ENCODE peak calls at places on chromosomes 7 and 10, in four cellular contexts. I is fibroblast of lung, G is PC-3, U is mammary epithelial cell. S is an unnamed sample.

GRCh38 chr10:110006358-110007170 is 1.2 kb upstream of the ADD3 start:
- DNase-seq in I (peak), G (no peak), U (peak), S (no peak)

GRCh38 chr10:48705407-48705938 is 20.8 kb downstream of the WDFY4 start:
- DNase-seq in I (no peak), G (no peak), U (no peak), S (no peak)

GRCh38 chr10:109931153-109931552 is 7.8 kb upstream of the XPNPEP1 start:
- DNase-seq in I (peak), G (no peak), U (no peak), S (no peak)

GRCh38 chr7:47414342-47415288 is 167.3 kb downstream of the TNS3 start:
- DNase-seq in I (no peak), G (no peak), U (no peak), S (no peak)

GRCh38 chr10:78231930-78232329 is 198.3 kb downstream of the RPS24 start:
- DNase-seq in I (peak), G (peak), U (no peak), S (no peak)

GRCh38 chr10:49290607-49291006 is 8.4 kb upstream of the C10orf71 start:
- DNase-seq in I (no peak), G (no peak), U (no peak), S (no peak)

GRCh38 chr10:102620615-102621417 is 23.5 kb upstream of the TRIM8 start:
- DNase-seq in I (peak), G (no peak), U (no peak), S (no peak)

GRCh38 chr10:93760490-93760889 is 2.8 kb downstream of the LGI1 start:
- DNase-seq in I (no peak), G (no peak), U (no peak), S (no peak)

GRCh38 chr7:150788474-150789269 is 11.5 kb downstream of the TMEM176B start:
- DNase-seq in I (no peak), G (no peak), U (no peak), S (no peak)

GRCh38 chr7:137966636-137967142 is 35.2 kb downstream of the CREB3L2 start:
- DNase-seq in I (no peak), G (no peak), U (no peak), S (no peak)

GRCh38 chr7:24757799-24758275 is 573 bp upstream of the GSDME start:
- DNase-seq in I (peak), G (peak), U (peak), S (no peak)

GRCh38 chr10:65017523-65017922 is 1496.3 kb downstream of the REEP3 start:
- DNase-seq in I (no peak), G (no peak), U (no peak), S (no peak)

GRCh38 chr10:130456616-130457015 is 320.4 kb downstream of the GLRX3 start:
- DNase-seq in I (no peak), G (no peak), U (no peak), S (no peak)

GRCh38 chr10:117311261-117311660 is 64.0 kb downstream of the PDZD8 start:
- DNase-seq in I (no peak), G (peak), U (no peak), S (no peak)

GRCh38 chr7:100220833-100221718 is 1.3 kb downstream of the PVRIG start:
- DNase-seq in I (no peak), G (no peak), U (no peak), S (no peak)

GRCh38 chr7:101817930-101818698 is 688 bp downstream of the CUX1 start:
- DNase-seq in I (peak), G (no peak), U (no peak), S (no peak)

GRCh38 chr7:101818699-101819071 is 1.3 kb downstream of the CUX1 start:
- DNase-seq in I (no peak), G (no peak), U (no peak), S (no peak)

GRCh38 chr7:101820703-101821102 is 3.3 kb downstream of the CUX1 start:
- DNase-seq in I (no peak), G (no peak), U (no peak), S (peak)

GRCh38 chr7:101819913-101820522 is 2.6 kb downstream of the CUX1 start:
- DNase-seq in I (no peak), G (no peak), U (peak), S (no peak)

DNA sequence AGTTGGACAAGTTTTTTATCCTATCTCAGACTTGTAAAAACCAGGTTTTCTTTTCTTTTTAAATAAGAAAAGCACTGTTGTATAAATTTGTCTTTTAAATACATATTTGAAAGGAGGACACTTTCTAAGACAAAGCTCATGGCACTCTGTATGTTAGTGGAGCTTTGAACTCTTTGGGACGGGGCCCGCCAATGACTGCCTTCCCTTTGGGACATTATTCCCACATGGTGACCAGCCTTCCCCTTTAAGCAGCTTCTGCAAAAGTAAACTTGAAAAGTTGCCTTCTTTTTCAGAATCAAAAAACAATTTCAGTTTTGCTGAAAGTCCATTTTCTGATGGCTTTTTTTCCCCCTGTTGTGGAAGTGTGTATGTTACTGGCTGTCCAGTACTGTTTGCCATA is 1.8 kb downstream of the CUX1 start:
- DNase-seq in I (no peak), G (no peak), U (no peak), S (no peak)
- H3K4me3 ChIP-seq in I (no peak), G (peak), U (no peak), S (no peak)

GRCh38 chr10:21696302-21696701 is 162.3 kb downstream of the MLLT10 start:
- DNase-seq in I (no peak), G (no peak), U (no peak), S (no peak)
- TF ChIP-seq CTCF in I (no peak), G (no peak), U (no peak), S (no peak)

DNA sequence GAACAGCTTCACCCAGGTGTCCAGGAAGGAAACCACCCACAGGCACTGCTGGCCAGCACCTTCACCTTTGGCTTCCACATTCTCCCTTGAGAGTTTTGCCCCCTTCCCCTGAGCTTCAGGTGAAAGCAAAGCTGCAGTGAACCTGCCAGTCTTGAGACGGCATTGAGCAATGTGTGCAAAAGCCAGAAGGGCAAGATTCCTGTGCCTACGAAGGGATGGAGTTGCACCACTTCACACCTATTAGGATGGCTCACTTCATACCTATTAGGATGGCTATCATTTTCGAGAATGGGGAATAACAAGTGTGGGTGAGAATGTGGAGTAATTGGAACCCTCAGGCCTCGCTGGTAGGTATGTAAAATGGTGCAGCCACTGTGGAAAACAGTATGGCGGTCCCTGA is 7.2 kb downstream of the HABP2 start:
- DNase-seq in I (no peak), G (no peak), U (no peak), S (no peak)
- H3K4me3 ChIP-seq in I (no peak), G (no peak), U (no peak), S (no peak)

DNA sequence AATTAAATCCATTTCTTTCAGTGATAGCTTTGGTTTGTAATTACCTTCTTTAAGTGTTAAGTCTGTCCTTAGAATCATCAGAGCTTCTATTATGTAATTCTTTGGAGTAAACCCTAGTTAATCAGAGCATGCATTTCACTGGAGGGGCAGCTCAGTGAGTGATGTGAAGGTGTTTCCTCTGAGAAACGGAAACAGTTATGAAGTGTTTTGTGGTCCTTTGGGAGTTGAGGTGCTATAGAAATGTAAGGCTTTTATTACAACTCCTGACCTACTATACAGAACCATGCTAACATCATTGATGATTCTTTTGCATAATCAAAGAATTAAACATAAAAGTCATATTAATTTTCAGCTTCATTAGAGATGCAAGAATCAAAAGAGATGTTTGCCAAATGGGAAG is 141.5 kb downstream of the EXOC4 start:
- DNase-seq in I (no peak), G (no peak), U (no peak), S (no peak)
- TF ChIP-seq CTCF in I (no peak), G (no peak), U (no peak), S (no peak)

GRCh38 chr7:52273685-52274610 is 761.5 kb upstream of the POM121L12 start:
- DNase-seq in I (no peak), G (no peak), U (no peak), S (no peak)
- H3K4me3 ChIP-seq in I (no peak), G (no peak), U (no peak), S (no peak)

S was measured in HFF-Myc.